ENCODE peak calls at places on chromosome 2, in five cellular contexts. R is ACHN; U is activated CD4-positive, alpha-beta T cell treated with anti-CD3 and anti-CD28 coated beads, Interleukin-2, amount 50 U/mL, for 4 hours; F is H9; E is activated naive CD4-positive, alpha-beta T cell treated with anti-CD3 and anti-CD28 coated beads for 36 hours. W is an unnamed sample.

GRCh38 chr2:230234845-230235244 is 9.3 kb downstream of the SP140 start:
- DNase-seq in R (peak; percentile 8), U (no peak), F (no peak), E (no peak), W (no peak)

GRCh38 chr2:18626256-18626668 is 36.9 kb upstream of the NT5C1B start:
- DNase-seq in R (no peak), U (no peak), F (no peak), E (no peak), W (no peak)

GRCh38 chr2:3627500-3628100 is 30.4 kb upstream of the ALLC start:
- DNase-seq in R (no peak), U (no peak), F (peak; percentile 14), E (no peak), W (no peak)

GRCh38 chr2:26178746-26179436 is 6.0 kb downstream of the GAREM2 start:
- DNase-seq in R (peak; percentile 39), U (no peak), F (peak; percentile 71), E (no peak), W (peak; percentile 60)

GRCh38 chr2:239114119-239114581 is 266.3 kb downstream of the TWIST2 start:
- DNase-seq in R (peak; percentile 72), U (no peak), F (no peak), E (no peak), W (no peak)

GRCh38 chr2:19711470-19712372 is 190.1 kb downstream of the TTC32 start:
- DNase-seq in R (peak; percentile 64), U (no peak), F (peak; percentile 67), E (peak; percentile 13), W (peak; percentile 74)

GRCh38 chr2:216426938-216427337 is 14.7 kb downstream of the SMARCAL1 start:
- DNase-seq in R (peak; percentile 40), U (no peak), F (no peak), E (no peak), W (no peak)

GRCh38 chr2:193695367-193695766 is 1500.6 kb upstream of the TMEFF2 start:
- DNase-seq in R (peak; percentile 59), U (no peak), F (no peak), E (peak; percentile 4), W (peak; percentile 25)

GRCh38 chr2:70738159-70738558 is 29.8 kb downstream of the ADD2 start:
- DNase-seq in R (no peak), U (no peak), F (no peak), E (no peak), W (no peak)

GRCh38 chr2:70400539-70400938 is 98.7 kb upstream of the FAM136A start:
- DNase-seq in R (no peak), U (no peak), F (no peak), E (no peak), W (no peak)